ENCODE peak calls at places on chromosome 19, in five cellular contexts. O, Q, Z, N and X are unnamed samples.

GRCh38 chr19:13984875-13985741 is 21.0 kb downstream of the RFX1 start:
- DNase-seq in Z (no peak), O (no peak), Q (no peak), N (peak), X (no peak)

GRCh38 chr19:3383121-3383722 is 16.8 kb downstream of the NFIC start:
- DNase-seq in Z (no peak), O (no peak), Q (no peak), N (no peak), X (no peak)

GRCh38 chr19:40797166-40797962 is 1.6 kb upstream of the EGLN2 start:
- DNase-seq in Z (no peak), Q (no peak), O (no peak), N (no peak), X (no peak)

GRCh38 chr19:55175117-55175867 is 4.8 kb downstream of the SYT5 start:
- DNase-seq in Z (peak), Q (peak), N (no peak), O (no peak), X (no peak)

GRCh38 chr19:3813473-3814392 is 27.6 kb upstream of the MATK start:
- DNase-seq in Q (no peak), Z (no peak), N (no peak), O (no peak), X (no peak)

GRCh38 chr19:51594774-51595109 is 23.7 kb downstream of the ZNF175 start:
- DNase-seq in Z (no peak), Q (no peak), N (no peak), O (no peak), X (no peak)

GRCh38 chr19:32781280-32781679 is 61.7 kb downstream of the TDRD12 start:
- DNase-seq in N (no peak), Q (no peak), O (no peak), Z (no peak), X (no peak)

GRCh38 chr19:10110972-10111317 is 548 bp upstream of the P2RY11 start:
- DNase-seq in O (no peak), Z (no peak), Q (no peak), N (no peak), X (no peak)

GRCh38 chr19:51777570-51778460 is 16.8 kb downstream of the FPR2 start:
- DNase-seq in N (peak), Q (peak), O (peak), Z (peak), X (peak)

GRCh38 chr19:38544569-38545315 is 73.0 kb downstream of the MAP4K1 start:
- DNase-seq in N (no peak), Z (no peak), Q (no peak), O (no peak), X (peak)

GRCh38 chr19:18044825-18045304 is 36.9 kb downstream of the ARRDC2 start:
- DNase-seq in N (peak), O (peak), Z (no peak), Q (peak), X (peak)

GRCh38 chr19:35757231-35757748 is 461 bp upstream of the HSPB6 start:
- DNase-seq in Z (peak), Q (peak), N (peak), O (no peak), X (no peak)

GRCh38 chr19:58154287-58154678 is 3.7 kb upstream of the ZNF329 start:
- DNase-seq in Z (no peak), N (no peak), O (no peak), Q (no peak), X (no peak)

GRCh38 chr19:28519950-28520861 is 692.7 kb downstream of the UQCRFS1 start:
- DNase-seq in N (no peak), Z (no peak), O (no peak), Q (no peak), X (no peak)

GRCh38 chr19:16030964-16031871 is 45.1 kb upstream of the TPM4 start:
- DNase-seq in Q (no peak), O (no peak), Z (no peak), N (no peak), X (no peak)

GRCh38 chr19:19488875-19489690 is 26.3 kb downstream of the TSSK6 start:
- DNase-seq in Q (peak), O (peak), N (peak), Z (peak), X (peak)

GRCh38 chr19:2986951-2987491 is 9.7 kb downstream of the TLE6 start:
- DNase-seq in O (no peak), Q (peak), Z (peak), N (no peak), X (no peak)

GRCh38 chr19:36488816-36489138 is 584 bp downstream of the ZNF566 start:
- DNase-seq in N (peak), Q (peak), O (peak), Z (peak), X (peak)

GRCh38 chr19:3407556-3408516 is 41.5 kb downstream of the NFIC start:
- DNase-seq in Q (no peak), N (no peak), O (no peak), Z (no peak), X (no peak)

GRCh38 chr19:16326401-16327130 is 1.9 kb downstream of the KLF2 start:
- DNase-seq in O (no peak), Z (no peak), N (peak), Q (no peak), X (peak)

GRCh38 chr19:57813919-57814504 is 701 bp downstream of the ZNF552 start:
- DNase-seq in Q (peak), Z (no peak), O (no peak), N (no peak), X (no peak)

GRCh38 chr19:17526922-17527321 is 15.5 kb downstream of the PGLS start:
- DNase-seq in Z (no peak), N (peak), Q (peak), O (no peak), X (peak)

GRCh38 chr19:42081584-42082258 is 5.8 kb downstream of the ZNF574 start:
- DNase-seq in N (peak), Q (peak), Z (peak), O (peak), X (peak)

GRCh38 chr19:31301306-31301980 is 47.8 kb downstream of the TSHZ3 start:
- DNase-seq in O (no peak), Q (no peak), Z (no peak), N (no peak), X (no peak)

GRCh38 chr19:19997656-19998268 is 41.5 kb downstream of the ZNF682 start:
- DNase-seq in N (peak), O (no peak), Z (peak), Q (no peak), X (peak)